ENCODE peak calls at places on chromosomes 7 and 10, in five cellular contexts. V is neuronal stem cell, N is IMR-90, X is mesenchymal stem cell, Z is H1. J is an unnamed sample. For H3K4me1, the result is how much of the 10 kb centered on the place peaks cover.

GRCh38 chr7:111113263-111114017 is 22.5 kb downstream of the LRRN3 start:
- DNase-seq in Z (no peak), N (peak), V (no peak), X (peak), J (no peak)

GRCh38 chr10:118911361-118911760 is 118.2 kb upstream of the NANOS1 start:
- DNase-seq in Z (no peak), N (peak), X (peak), V (no peak), J (no peak)

GRCh38 chr10:31320179-31320597 is 1.2 kb downstream of the ZEB1 start:
- DNase-seq in X (no peak), V (peak), Z (no peak), N (no peak), J (peak)

GRCh38 chr10:94155722-94156271 is 162.1 kb downstream of the PLCE1 start:
- DNase-seq in V (no peak), X (no peak), N (no peak), Z (no peak), J (no peak)

GRCh38 chr7:143380646-143381426 is at the start of gene ZYX:
- DNase-seq in X (peak), N (peak), V (peak), Z (peak), J (peak)

GRCh38 chr7:47670738-47671137 is 88.8 kb upstream of the TNS3 start:
- DNase-seq in N (no peak), Z (no peak), X (no peak), V (no peak), J (no peak)

GRCh38 chr7:101134399-101134980 is 7.6 kb downstream of the SERPINE1 start:
- DNase-seq in Z (no peak), X (peak), V (no peak), N (no peak), J (no peak)

GRCh38 chr7:91784469-91784868 is 96.0 kb downstream of the MTERF1 start:
- DNase-seq in V (no peak), Z (no peak), N (peak), X (peak), J (no peak)

GRCh38 chr10:129341131-129341530 is 125.9 kb upstream of the MGMT start:
- DNase-seq in Z (no peak), V (no peak), X (no peak), N (no peak), J (no peak)

GRCh38 chr10:31759124-31759798 is 169.4 kb downstream of the ARHGAP12 start:
- DNase-seq in N (no peak), Z (peak), V (peak), X (peak), J (peak)

GRCh38 chr7:28554791-28555471 is 142.6 kb downstream of the CREB5 start:
- DNase-seq in N (no peak), X (no peak), V (no peak), Z (no peak), J (no peak)

GRCh38 chr10:87705339-87705738 is 45.7 kb downstream of the PAPSS2 start:
- DNase-seq in N (peak), Z (no peak), X (peak), V (no peak), J (no peak)

GRCh38 chr10:29730461-29730860 is 95.7 kb upstream of the SVIL start:
- DNase-seq in X (no peak), V (no peak), N (no peak), Z (no peak), J (no peak)
- H3K4me1 ChIP-seq in X (under half), V (under half), N (under half), Z (under half), J (under half)

GRCh38 chr10:18563003-18563726 is 88.2 kb downstream of the NSUN6 start:
- DNase-seq in Z (no peak), X (no peak), V (no peak), N (no peak), J (no peak)

GRCh38 chr10:18566177-18566576 is 85.2 kb downstream of the NSUN6 start:
- DNase-seq in Z (no peak), X (no peak), N (no peak), V (no peak), J (no peak)

GRCh38 chr10:18557960-18558359 is 93.4 kb downstream of the NSUN6 start:
- DNase-seq in N (no peak), Z (no peak), V (no peak), X (no peak), J (no peak)

GRCh38 chr10:18565006-18565405 is 86.4 kb downstream of the NSUN6 start:
- DNase-seq in Z (no peak), N (no peak), X (no peak), V (no peak), J (no peak)

GRCh38 chr10:18561861-18562551 is 89.4 kb downstream of the NSUN6 start:
- DNase-seq in Z (no peak), V (no peak), N (no peak), X (no peak), J (no peak)
- H3K23ac ChIP-seq in Z (no peak), V (no peak), N (no peak), X (no peak), J (no peak)

GRCh38 chr10:78805176-78805575 is 263.6 kb upstream of the ZMIZ1 start:
- DNase-seq in Z (no peak), V (no peak), X (peak), N (peak), J (no peak)
- H4K91ac ChIP-seq in Z (no peak), V (no peak), X (peak), N (peak), J (no peak)

GRCh38 chr10:11830836-11831519 is 7.8 kb downstream of the PROSER2 start:
- DNase-seq in N (no peak), Z (no peak), V (no peak), X (no peak), J (no peak)
- H3K4me1 ChIP-seq in N (under half), Z (under half), V (under half), X (under half), J (under half)

GRCh38 chr10:101721806-101722205 is 26.8 kb upstream of the FBXW4 start:
- DNase-seq in Z (no peak), X (no peak), N (no peak), V (no peak), J (no peak)
- H3K23ac ChIP-seq in Z (no peak), X (no peak), N (no peak), V (no peak), J (no peak)

GRCh38 chr10:44234471-44234850 is 150.4 kb downstream of the CXCL12 start:
- DNase-seq in Z (no peak), V (peak), N (no peak), X (no peak), J (peak)
- H4K91ac ChIP-seq in Z (peak), V (no peak), N (no peak), X (no peak), J (no peak)

J was measured in H9.